ENCODE peak calls at places on chromosomes 1 and 21, in ten cellular contexts. G is body of pancreas, A is keratinocyte, X is GM10248, K is bronchial epithelial cell, W is heart left ventricle, N is RWPE1, U is Caco-2, H is Calu3, C is IMR-90. D is an unnamed sample.

GRCh38 chr21:26148071-26148470 is 22.5 kb downstream of the APP start:
- DNase-seq in C (no peak), X (no peak), W (no peak), U (peak; percentile 57), G (no peak), K (no peak), H (peak; percentile 24), N (no peak), A (no peak), D (no peak)

GRCh38 chr1:114510235-114511047 is 562 bp downstream of the TRIM33 start:
- DNase-seq in A (no peak), U (peak; percentile 42), X (peak; percentile 31), K (peak; percentile 44), H (peak; percentile 34), C (peak; percentile 30), G (peak; percentile 57), N (peak; percentile 51), W (peak; percentile 68), D (peak; percentile 25)

GRCh38 chr1:41844255-41844654 is 74.5 kb downstream of the HIVEP3 start:
- DNase-seq in H (no peak), X (no peak), K (no peak), W (no peak), U (no peak), A (no peak), N (no peak), C (no peak), G (no peak), D (no peak)

GRCh38 chr1:226979517-226980121 is 39.5 kb downstream of the COQ8A start:
- DNase-seq in K (no peak), N (no peak), H (no peak), A (no peak), C (no peak), W (peak; percentile 73), X (no peak), G (no peak), U (no peak), D (no peak)

GRCh38 chr1:11707621-11708276 is 16.2 kb downstream of the DRAXIN start:
- DNase-seq in G (peak; percentile 84), C (no peak), A (no peak), H (peak; percentile 56), U (no peak), X (no peak), K (no peak), N (no peak), W (no peak), D (no peak)

GRCh38 chr1:70205076-70205436 is 323 bp downstream of the LRRC40 start:
- DNase-seq in N (no peak), U (no peak), K (no peak), W (no peak), H (no peak), G (no peak), A (no peak), C (no peak), X (no peak), D (no peak)

GRCh38 chr21:41640756-41641509 is 125.9 kb downstream of the RIPK4 start:
- DNase-seq in N (peak; percentile 26), K (peak; percentile 37), H (no peak), G (no peak), C (peak; percentile 60), W (no peak), X (no peak), A (no peak), U (peak; percentile 41), D (peak; percentile 21)

GRCh38 chr1:166390406-166390805 is 223.6 kb upstream of the FAM78B start:
- DNase-seq in X (no peak), C (no peak), W (no peak), U (no peak), K (no peak), H (no peak), N (no peak), A (no peak), G (no peak), D (no peak)

GRCh38 chr1:160579216-160579701 is at the start of gene CD84:
- DNase-seq in K (no peak), H (no peak), U (no peak), C (no peak), A (no peak), N (no peak), X (no peak), G (no peak), W (no peak), D (no peak)

GRCh38 chr1:212458817-212459216 is 26.1 kb downstream of the NENF start:
- DNase-seq in X (no peak), G (no peak), C (no peak), A (no peak), U (no peak), K (no peak), H (no peak), N (no peak), W (no peak), D (no peak)

GRCh38 chr1:32464191-32464715 is 619 bp upstream of the ZBTB8B start:
- DNase-seq in X (no peak), H (no peak), N (no peak), W (no peak), C (peak; percentile 4), G (peak; percentile 3), A (no peak), U (no peak), K (peak; percentile 35), D (peak; percentile 5)

GRCh38 chr1:116433283-116434257 is 60.5 kb downstream of the ATP1A1 start:
- DNase-seq in G (peak; percentile 84), H (peak; percentile 86), X (no peak), W (peak; percentile 68), N (no peak), C (peak; percentile 59), U (no peak), K (peak; percentile 83), A (no peak), D (peak; percentile 61)

GRCh38 chr1:235041201-235041600 is 87.4 kb downstream of the TOMM20 start:
- DNase-seq in A (no peak), C (no peak), X (no peak), N (no peak), K (no peak), G (no peak), U (no peak), W (no peak), H (no peak), D (no peak)

GRCh38 chr1:46081620-46082019 is 50.8 kb downstream of the PIK3R3 start:
- DNase-seq in H (no peak), A (no peak), X (no peak), W (no peak), K (no peak), G (no peak), C (no peak), N (no peak), U (no peak), D (no peak)

GRCh38 chr21:10425856-10426255 is 95.5 kb upstream of the TPTE start:
- DNase-seq in H (no peak), G (no peak), K (no peak), N (no peak), X (peak; percentile 27), W (no peak), C (no peak), A (no peak), U (no peak), D (no peak)
- TF ChIP-seq CTCF in H (no peak), G (no peak), K (no peak), N (no peak), X (no peak), W (no peak), C (no peak), A (no peak), U (no peak), D (no peak)

GRCh38 chr1:45014403-45015028 is 2.5 kb downstream of the UROD start:
- DNase-seq in X (peak; percentile 76), G (peak; percentile 87), N (peak; percentile 68), W (no peak), A (peak; percentile 66), C (peak; percentile 88), H (peak; percentile 82), U (peak; percentile 76), K (peak; percentile 69), D (peak; percentile 85)

GRCh38 chr1:45016090-45016697 is 4.1 kb downstream of the UROD start:
- DNase-seq in C (no peak), U (no peak), W (no peak), A (no peak), H (no peak), X (no peak), N (no peak), G (no peak), K (no peak), D (no peak)

GRCh38 chr1:45016767-45017166 is 4.7 kb downstream of the UROD start:
- DNase-seq in X (no peak), A (no peak), H (no peak), U (no peak), N (no peak), C (no peak), G (no peak), K (no peak), W (no peak), D (no peak)

GRCh38 chr1:45015683-45016082 is 3.6 kb downstream of the UROD start:
- DNase-seq in X (no peak), K (no peak), U (no peak), C (no peak), W (no peak), H (no peak), G (no peak), A (no peak), N (no peak), D (no peak)

GRCh38 chr1:45018599-45019230 is 6.7 kb downstream of the UROD start:
- DNase-seq in H (peak; percentile 74), K (peak; percentile 62), U (peak; percentile 63), C (peak; percentile 53), W (no peak), G (peak; percentile 82), X (peak; percentile 48), N (peak; percentile 29), A (peak; percentile 56), D (peak; percentile 67)
- TF ChIP-seq CTCF in H (peak; percentile 82), K (peak; percentile 95), U (peak; percentile 86), C (peak; percentile 76), W (peak; percentile 50), G (peak; percentile 75), X (peak; percentile 61), N (peak; percentile 64), A (peak; percentile 85), D (peak; percentile 94)

DNA sequence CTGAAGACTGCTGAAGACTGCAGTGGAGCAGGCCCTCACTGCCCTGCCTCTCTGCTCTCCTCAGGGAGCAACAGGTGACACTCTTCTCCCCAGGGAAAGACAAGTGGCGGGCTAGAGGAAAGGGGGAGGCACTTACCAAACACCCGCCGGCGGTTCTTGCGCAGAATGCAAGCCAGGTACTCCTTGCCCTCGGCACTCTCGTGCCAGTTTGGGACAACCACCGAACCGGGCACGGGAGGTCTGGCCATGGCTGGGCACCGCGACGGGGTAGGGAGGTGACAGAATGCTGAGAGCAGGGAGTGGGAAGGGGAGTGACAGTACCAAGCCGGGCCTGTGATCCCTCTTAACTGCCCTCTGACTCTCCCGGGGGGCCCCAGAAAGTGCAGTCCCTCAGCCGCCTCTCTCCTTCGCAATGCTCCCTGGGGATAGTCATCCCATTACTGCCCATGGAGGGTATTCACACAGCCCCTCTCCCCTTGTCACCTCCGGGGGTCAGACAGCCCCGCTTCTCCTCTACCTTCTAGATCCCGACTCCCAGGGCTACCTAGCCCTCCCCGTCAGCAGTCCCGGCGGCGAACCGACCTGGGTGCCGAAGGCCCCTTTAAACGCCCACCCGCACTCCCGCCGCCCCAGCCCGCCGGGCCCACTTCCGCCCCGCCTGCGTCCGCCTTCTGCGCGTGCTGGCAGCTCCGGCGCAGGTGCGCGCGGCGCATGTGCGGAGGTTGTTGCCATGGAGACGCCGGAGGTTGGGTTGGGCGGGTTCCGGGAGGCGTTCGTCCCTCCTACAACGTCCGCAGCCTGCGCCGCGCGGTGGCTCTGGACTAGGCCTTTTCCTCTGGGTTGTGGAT is at the start of gene CPLANE2:
- DNase-seq in K (peak; percentile 84), U (peak; percentile 93), A (peak; percentile 49), C (peak; percentile 88), N (peak; percentile 93), G (peak; percentile 97), W (peak; percentile 97), H (peak; percentile 93), X (peak; percentile 97), D (peak; percentile 90)
- TF ChIP-seq CTCF in K (no peak), U (no peak), A (no peak), C (peak; percentile 15), N (no peak), G (no peak), W (no peak), H (no peak), X (peak; percentile 10), D (no peak)

GRCh38 chr1:57678138-57678537 is 254.3 kb upstream of the DAB1 start:
- DNase-seq in H (no peak), K (no peak), A (no peak), G (no peak), X (no peak), U (no peak), N (no peak), C (no peak), W (no peak), D (no peak)
- TF ChIP-seq CTCF in H (no peak), K (no peak), A (no peak), G (no peak), X (no peak), U (no peak), N (no peak), C (no peak), W (no peak), D (no peak)

D was measured in astrocyte of the spinal cord.